ENCODE peak calls at places on chromosomes 6 and 20, in six cellular contexts. J is MM.1S; M is CD4-positive, alpha-beta T cell; X is RWPE1; V is GM10248; O is brain microvascular endothelial cell. W is an unnamed sample.

GRCh38 chr20:9332783-9333482 is 181.5 kb upstream of the LAMP5 start:
- DNase-seq in J (no peak), M (no peak), X (no peak), V (no peak), O (no peak), W (no peak)

GRCh38 chr6:63640062-63640461 is 4.5 kb downstream of the PHF3 start:
- DNase-seq in J (no peak), M (no peak), X (peak; percentile 12), V (no peak), O (peak; percentile 42), W (no peak)

GRCh38 chr6:16236648-16237199 is 1.7 kb upstream of the GMPR start:
- DNase-seq in J (peak; percentile 61), M (no peak), X (no peak), V (no peak), O (peak; percentile 51), W (peak; percentile 46)

GRCh38 chr6:111521497-111522275 is 38.7 kb upstream of the REV3L start:
- DNase-seq in J (no peak), M (no peak), X (no peak), V (no peak), O (no peak), W (no peak)

GRCh38 chr6:34701199-34701598 is 4.6 kb upstream of the ILRUN start:
- DNase-seq in J (no peak), M (no peak), X (no peak), V (no peak), O (no peak), W (no peak)

GRCh38 chr6:29926795-29927427 is 15.4 kb upstream of the HLA-A start:
- DNase-seq in J (peak; percentile 29), M (peak; percentile 88), X (peak; percentile 27), V (peak; percentile 83), O (peak; percentile 35), W (peak; percentile 87)

GRCh38 chr6:38528196-38528965 is 111.3 kb downstream of the BTBD9 start:
- DNase-seq in J (no peak), M (no peak), X (no peak), V (no peak), O (no peak), W (no peak)

GRCh38 chr6:49423817-49424216 is 39.2 kb downstream of the MMUT start:
- DNase-seq in J (no peak), M (no peak), X (peak; percentile 20), V (no peak), O (no peak), W (no peak)

GRCh38 chr6:36414481-36414880 is 27.0 kb upstream of the ETV7 start:
- DNase-seq in J (no peak), M (no peak), X (no peak), V (no peak), O (no peak), W (no peak)

GRCh38 chr6:51855310-51856082 is 231.9 kb downstream of the PKHD1 start:
- DNase-seq in J (peak; percentile 65), M (no peak), X (peak; percentile 36), V (peak; percentile 64), O (peak; percentile 49), W (peak; percentile 70)

GRCh38 chr20:19907326-19908056 is 109.7 kb upstream of the NAA20 start:
- DNase-seq in J (no peak), M (no peak), X (no peak), V (no peak), O (no peak), W (no peak)

GRCh38 chr6:136014454-136015421 is 163.2 kb downstream of the PDE7B start:
- DNase-seq in J (no peak), M (no peak), X (no peak), V (no peak), O (peak; percentile 100), W (no peak)

GRCh38 chr6:69293471-69293870 is 503.3 kb downstream of the LMBRD1 start:
- DNase-seq in J (no peak), M (no peak), X (no peak), V (no peak), O (no peak), W (no peak)
- TF ChIP-seq CTCF in J (no peak), M (no peak), X (no peak), V (no peak), O (no peak), W (no peak)

GRCh38 chr6:18596529-18596835 is 209.3 kb downstream of the RNF144B start:
- DNase-seq in J (no peak), M (no peak), X (no peak), V (no peak), O (no peak), W (no peak)
- TF ChIP-seq CTCF in J (no peak), M (peak; percentile 66), X (peak; percentile 55), V (no peak), O (no peak), W (no peak)

DNA sequence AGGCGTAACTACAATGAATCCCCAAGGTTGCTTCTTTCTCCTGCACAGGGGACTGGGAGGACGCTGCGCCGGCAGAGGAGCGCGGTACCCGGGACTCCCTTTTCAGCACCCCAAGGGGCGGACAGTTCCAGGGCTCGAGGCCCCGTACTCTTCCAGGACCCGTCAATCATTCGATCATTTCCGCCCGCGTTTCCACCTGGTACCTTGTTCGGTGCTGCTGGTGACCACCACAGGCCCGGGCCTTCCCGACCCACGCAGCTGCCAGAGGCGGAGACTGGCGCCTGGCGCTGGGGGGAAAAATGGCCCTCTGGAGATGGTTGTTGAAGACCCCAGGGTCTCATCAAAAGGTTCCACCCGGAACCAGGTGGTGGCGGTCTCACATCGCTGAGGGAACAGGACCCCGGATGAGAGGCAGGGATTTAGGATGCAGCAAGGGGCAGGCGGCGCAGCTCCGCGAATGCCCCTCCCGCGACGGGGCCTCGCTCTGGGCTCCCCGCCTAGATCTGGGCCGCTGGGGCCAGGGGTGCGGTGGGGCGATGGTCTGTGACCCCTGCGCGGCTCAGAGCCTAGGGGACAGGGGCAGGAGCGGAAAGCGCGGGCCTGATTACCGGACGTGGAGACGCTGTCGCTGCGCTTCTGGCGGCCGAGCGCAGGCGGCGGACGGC is 744 bp downstream of the VSX1 start:
- DNase-seq in J (no peak), M (peak; percentile 34), X (peak; percentile 57), V (no peak), O (no peak), W (peak; percentile 56)
- TF ChIP-seq CTCF in J (no peak), M (no peak), X (no peak), V (no peak), O (peak; percentile 2), W (no peak)

GRCh38 chr20:5214826-5215225 is 88.0 kb downstream of the CDS2 start:
- DNase-seq in J (no peak), M (no peak), X (no peak), V (no peak), O (no peak), W (no peak)
- TF ChIP-seq CTCF in J (no peak), M (no peak), X (no peak), V (no peak), O (no peak), W (no peak)

GRCh38 chr6:89118931-89119330 is 1.1 kb upstream of the SRSF12 start:
- DNase-seq in J (no peak), M (no peak), X (no peak), V (no peak), O (no peak), W (no peak)

GRCh38 chr6:89116702-89117101 is 1.2 kb downstream of the SRSF12 start:
- DNase-seq in J (no peak), M (no peak), X (no peak), V (no peak), O (no peak), W (no peak)

GRCh38 chr6:89121934-89122333 is 4.1 kb upstream of the SRSF12 start:
- DNase-seq in J (no peak), M (no peak), X (no peak), V (no peak), O (no peak), W (no peak)

GRCh38 chr6:89120371-89120770 is 2.5 kb upstream of the SRSF12 start:
- DNase-seq in J (no peak), M (no peak), X (no peak), V (no peak), O (no peak), W (no peak)

GRCh38 chr6:89117285-89118108 is at the start of gene SRSF12:
- DNase-seq in J (peak; percentile 63), M (no peak), X (peak; percentile 55), V (peak; percentile 84), O (no peak), W (peak; percentile 89)
- TF ChIP-seq CTCF in J (no peak), M (no peak), X (no peak), V (no peak), O (no peak), W (no peak)

DNA sequence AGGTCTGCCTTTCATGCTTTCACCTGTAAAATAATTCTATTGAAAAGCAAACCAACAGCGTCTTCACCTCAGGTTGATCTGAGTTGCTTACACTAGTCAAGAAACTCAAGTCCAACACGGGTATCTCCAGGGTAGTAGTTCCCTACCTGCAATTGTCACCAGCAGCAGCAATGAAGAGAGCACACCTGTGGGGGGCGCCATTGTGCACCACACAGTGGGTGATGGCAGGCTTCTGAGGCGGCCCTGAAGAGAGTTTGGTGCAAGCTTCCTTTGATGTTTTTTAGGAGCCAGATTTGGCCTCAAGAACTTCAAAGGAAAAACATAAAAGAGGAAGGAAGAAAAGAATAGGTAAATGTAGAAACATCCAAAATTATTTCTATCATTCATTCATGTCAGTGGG is 45.1 kb downstream of the KIAA0319 start:
- DNase-seq in J (no peak), M (no peak), X (no peak), V (no peak), O (no peak), W (no peak)
- TF ChIP-seq CTCF in J (peak; percentile 27), M (no peak), X (no peak), V (peak; percentile 9), O (no peak), W (no peak)

DNA sequence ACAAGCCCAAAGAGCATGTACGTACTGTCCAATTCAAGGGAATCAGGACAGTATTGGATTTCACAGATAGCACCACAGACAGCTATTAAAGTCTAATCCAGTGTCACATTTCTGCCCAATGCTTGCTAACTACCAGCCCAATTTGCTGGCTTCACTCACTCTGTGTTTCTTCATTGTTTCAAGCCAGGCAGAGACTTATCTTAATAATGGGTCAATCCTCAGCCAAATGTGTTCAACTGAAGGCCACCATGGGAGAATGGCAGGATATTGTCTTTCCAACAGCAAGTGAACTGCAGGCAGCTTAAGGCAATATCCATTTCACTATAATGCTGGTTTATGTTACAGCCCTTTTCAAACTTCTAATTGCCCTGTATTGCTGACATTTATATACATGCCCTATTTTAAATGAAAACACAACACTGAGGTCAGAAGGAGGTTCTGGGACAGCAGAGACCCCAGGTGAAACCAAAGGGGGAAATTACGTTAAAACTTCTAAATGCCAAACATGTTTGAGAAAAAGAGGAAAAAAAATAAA is 142.1 kb upstream of the RSPO3 start:
- DNase-seq in J (no peak), M (no peak), X (no peak), V (no peak), O (no peak), W (no peak)
- TF ChIP-seq CTCF in J (no peak), M (no peak), X (no peak), V (no peak), O (no peak), W (no peak)

GRCh38 chr6:33000053-33000452 is 9.3 kb downstream of the HLA-DOA start:
- DNase-seq in J (peak; percentile 51), M (peak; percentile 25), X (no peak), V (peak; percentile 60), O (no peak), W (peak; percentile 55)
- TF ChIP-seq CTCF in J (peak; percentile 48), M (peak; percentile 45), X (no peak), V (peak; percentile 31), O (no peak), W (peak; percentile 38)

W was measured in GM13976.